ENCODE peak calls at places on chromosomes 6 and 20, in ten cellular contexts. K is lower leg skin, F is uterus, P is spleen, Y is A549, X is body of pancreas, B is stomach, T is ovary, D is suprapubic skin, Q is sigmoid colon. G is an unnamed sample.
A peak's percentile ranks its signal among the peaks of the same experiment; 100 is the strongest.

GRCh38 chr6:73258721-73259120 is 4.3 kb downstream of the KHDC1 start:
- DNase-seq in X (no peak), Y (no peak), K (no peak), F (no peak), D (no peak), B (no peak), P (no peak), T (no peak), Q (no peak), G (no peak)

GRCh38 chr20:18553746-18554145 is 13.5 kb upstream of the SMIM26 start:
- DNase-seq in Y (no peak), K (no peak), X (no peak), T (no peak), B (no peak), D (no peak), F (no peak), Q (no peak), P (no peak), G (no peak)

GRCh38 chr20:56795492-56795891 is 166.4 kb downstream of the TFAP2C start:
- DNase-seq in X (no peak), P (no peak), Y (no peak), T (no peak), F (no peak), K (no peak), D (no peak), B (no peak), Q (no peak), G (no peak)

GRCh38 chr6:119079288-119079809 is 885 bp upstream of the FAM184A start:
- DNase-seq in K (peak; percentile 15), B (no peak), X (peak; percentile 20), D (no peak), Y (no peak), Q (no peak), T (no peak), F (peak; percentile 19), P (no peak), G (no peak)

GRCh38 chr6:81606965-81607381 is 145.5 kb downstream of the TENT5A start:
- DNase-seq in B (no peak), Y (no peak), T (no peak), D (no peak), P (no peak), X (no peak), F (no peak), Q (no peak), K (no peak), G (no peak)

GRCh38 chr6:64477311-64477850 is 841.8 kb downstream of the PHF3 start:
- DNase-seq in T (no peak), X (no peak), Y (no peak), P (no peak), F (no peak), D (no peak), K (no peak), B (no peak), Q (no peak), G (no peak)

GRCh38 chr6:128803911-128804310 is 79.0 kb upstream of the LAMA2 start:
- DNase-seq in F (no peak), T (no peak), X (peak; percentile 6), Y (no peak), D (no peak), P (no peak), K (no peak), B (no peak), Q (no peak), G (no peak)

GRCh38 chr6:86937219-86938079 is at the start of gene HTR1E:
- DNase-seq in X (peak; percentile 65), F (peak; percentile 39), P (no peak), D (no peak), B (peak; percentile 79), K (no peak), T (peak; percentile 74), Q (no peak), Y (peak; percentile 15), G (peak; percentile 19)

GRCh38 chr20:35616465-35617396 is 1.1 kb downstream of the SPAG4 start:
- DNase-seq in T (peak; percentile 94), D (peak; percentile 94), X (peak; percentile 94), Q (peak; percentile 95), Y (peak; percentile 87), B (peak; percentile 91), F (peak; percentile 88), P (peak; percentile 96), K (peak; percentile 82), G (peak; percentile 86)

GRCh38 chr20:35618372-35619131 is 2.9 kb downstream of the SPAG4 start:
- DNase-seq in D (no peak), P (peak; percentile 84), B (no peak), F (no peak), K (no peak), T (peak; percentile 66), Y (peak; percentile 35), X (peak; percentile 16), Q (peak; percentile 72), G (no peak)

GRCh38 chr20:35617397-35618031 is 1.9 kb downstream of the SPAG4 start:
- DNase-seq in F (peak; percentile 63), D (peak; percentile 75), K (no peak), Q (peak; percentile 84), B (peak; percentile 55), P (peak; percentile 89), T (peak; percentile 87), Y (peak; percentile 85), X (peak; percentile 61), G (peak; percentile 65)

GRCh38 chr20:35618032-35618371 is 2.4 kb downstream of the SPAG4 start:
- DNase-seq in T (no peak), F (no peak), P (peak; percentile 54), Y (no peak), X (no peak), D (no peak), B (no peak), Q (no peak), K (no peak), G (no peak)

DNA sequence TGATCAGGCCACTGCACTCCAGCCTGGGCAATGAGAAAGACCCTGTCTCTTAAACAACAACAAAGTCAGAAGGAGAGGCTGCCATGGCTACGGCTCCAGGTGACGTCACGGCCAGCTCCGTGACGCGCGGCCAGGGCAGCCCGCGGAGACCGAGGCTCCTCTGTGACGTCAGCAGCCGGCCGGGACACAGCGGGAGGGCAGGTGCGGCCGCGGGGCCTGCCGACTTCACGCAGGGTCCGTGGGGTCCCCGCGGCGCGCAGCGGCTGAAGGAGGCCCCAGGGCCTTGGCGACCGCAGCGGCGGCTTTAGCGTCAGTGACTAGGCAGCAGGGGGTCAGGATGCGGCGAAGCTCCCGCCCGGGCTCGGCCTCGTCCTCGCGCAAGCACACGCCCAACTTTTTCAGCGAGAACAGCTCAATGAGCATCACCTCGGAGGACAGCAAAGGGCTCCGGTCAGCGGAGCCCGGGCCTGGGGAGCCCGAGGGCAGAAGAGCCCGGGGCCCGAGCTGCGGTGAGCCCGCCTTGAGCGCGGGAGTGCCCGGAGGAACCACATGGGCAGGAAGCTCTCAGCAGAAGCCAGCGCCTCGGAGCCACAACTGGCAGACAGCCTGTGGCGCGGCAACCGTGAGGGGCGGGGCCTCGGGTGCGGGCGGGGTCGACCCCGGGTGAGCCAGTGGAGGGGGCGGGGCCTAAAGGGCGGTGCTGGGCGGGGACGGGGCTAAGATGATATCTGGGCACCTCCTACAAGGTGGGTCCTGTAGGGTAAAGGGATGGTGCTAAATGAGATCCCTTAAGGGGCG is at the start of gene SPAG4:
- DNase-seq in Q (peak; percentile 99), T (peak; percentile 100), K (peak; percentile 99), D (peak; percentile 99), Y (peak; percentile 98), F (peak; percentile 99), P (peak; percentile 100), B (peak; percentile 100), X (peak; percentile 100), G (peak; percentile 94)
- TF ChIP-seq POLR2A in Q (peak; percentile 62), T (peak; percentile 69), K (no peak), D (peak; percentile 61), Y (peak; percentile 79), F (peak; percentile 57), P (peak; percentile 30), B (no peak), X (peak; percentile 83), G (peak; percentile 80)

GRCh38 chr6:24666616-24667377 is at the start of the genes ACOT13 and TDP2:
- DNase-seq in P (peak; percentile 98), Y (peak; percentile 83), K (peak; percentile 93), T (peak; percentile 97), F (peak; percentile 94), B (peak; percentile 96), D (peak; percentile 96), Q (peak; percentile 98), X (peak; percentile 96), G (peak; percentile 80)
- TF ChIP-seq POLR2A in P (no peak), Y (peak; percentile 81), K (no peak), T (peak; percentile 73), F (peak; percentile 72), B (no peak), D (peak; percentile 9), Q (peak; percentile 88), X (peak; percentile 91), G (peak; percentile 80)

DNA sequence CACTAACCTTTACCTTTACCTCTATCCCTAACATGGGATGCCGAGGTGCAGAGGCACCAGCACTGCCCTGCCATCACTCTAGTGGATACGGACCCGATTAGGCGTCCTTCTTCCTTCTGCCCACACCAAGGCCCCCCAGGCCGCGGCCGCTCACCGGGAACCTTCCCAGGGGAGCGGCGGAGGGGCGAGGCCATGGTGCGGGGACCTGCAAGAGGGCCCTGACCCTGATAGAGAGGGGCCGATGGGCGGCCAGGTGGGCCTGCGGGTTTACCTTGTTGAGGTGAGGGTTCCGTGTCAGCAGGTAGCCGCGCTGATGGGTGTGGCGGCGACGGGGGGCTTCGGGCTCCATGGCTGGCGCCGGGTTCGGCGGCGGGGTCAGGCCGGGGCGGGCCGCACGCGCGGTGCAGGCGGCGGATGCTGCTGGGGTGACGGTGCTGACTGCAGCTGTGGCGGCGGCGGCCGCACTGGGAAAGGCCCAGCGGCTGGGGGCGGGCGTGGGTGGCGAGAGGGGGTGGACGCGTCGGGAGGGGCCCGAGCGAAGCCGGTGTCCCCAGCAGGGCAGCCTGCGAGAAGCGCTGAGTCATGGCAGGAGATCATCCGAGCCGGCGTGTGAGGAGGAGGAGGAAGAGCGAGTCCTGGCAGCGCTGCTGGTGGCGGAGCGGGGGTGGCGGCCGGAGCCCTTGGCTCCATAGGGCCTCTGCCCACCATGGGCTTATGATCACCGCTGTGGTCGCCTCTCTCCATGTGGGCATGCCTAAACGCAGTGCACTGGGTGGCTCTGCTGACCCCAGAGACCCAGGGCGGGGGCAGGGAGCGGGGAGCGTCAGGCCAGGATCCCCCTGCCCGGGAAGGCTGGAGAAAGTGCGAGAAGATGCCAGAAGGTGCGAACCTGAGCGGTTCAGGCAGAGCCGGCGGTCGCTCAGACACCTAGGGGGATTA is at the start of gene ME1:
- DNase-seq in T (peak; percentile 84), Y (peak; percentile 36), B (peak; percentile 71), F (peak; percentile 55), P (peak; percentile 89), K (peak; percentile 64), X (peak; percentile 82), D (peak; percentile 83), Q (peak; percentile 90), G (peak; percentile 89)
- TF ChIP-seq POLR2A in T (peak; percentile 19), Y (peak; percentile 66), B (no peak), F (no peak), P (no peak), K (no peak), X (peak; percentile 41), D (no peak), Q (no peak), G (peak; percentile 71)

GRCh38 chr6:154733610-154734379 is 579 bp downstream of the SCAF8 start:
- DNase-seq in D (peak; percentile 98), K (peak; percentile 96), X (peak; percentile 98), F (peak; percentile 96), Y (peak; percentile 93), P (peak; percentile 98), Q (peak; percentile 98), B (peak; percentile 97), T (peak; percentile 96), G (peak; percentile 83)

GRCh38 chr6:154736613-154737259 is 3.5 kb downstream of the SCAF8 start:
- DNase-seq in X (no peak), P (no peak), K (no peak), D (no peak), Y (no peak), Q (no peak), T (no peak), F (no peak), B (no peak), G (no peak)

GRCh38 chr6:154732538-154732823 is 735 bp upstream of the SCAF8 start:
- DNase-seq in K (no peak), Q (no peak), F (no peak), D (no peak), B (no peak), P (no peak), X (no peak), T (no peak), Y (no peak), G (no peak)

GRCh38 chr6:154731296-154732218 is 1.7 kb upstream of the SCAF8 start:
- DNase-seq in Y (no peak), F (no peak), T (no peak), Q (no peak), K (no peak), B (no peak), X (no peak), D (no peak), P (no peak), G (no peak)

GRCh38 chr6:154732824-154733609 is at the start of gene SCAF8:
- DNase-seq in F (peak; percentile 74), P (peak; percentile 98), D (peak; percentile 86), Y (peak; percentile 44), X (peak; percentile 81), Q (peak; percentile 87), K (peak; percentile 57), B (peak; percentile 87), T (peak; percentile 92), G (peak; percentile 60)
- TF ChIP-seq POLR2A in F (peak; percentile 59), P (peak; percentile 58), D (no peak), Y (peak; percentile 61), X (peak; percentile 74), Q (no peak), K (no peak), B (no peak), T (peak; percentile 80), G (peak; percentile 35)